ENCODE peak calls at places on chromosomes 11 and 22, in four cellular contexts. One of them, this sample, is unnamed.

GRCh38 chr22:19385221-19385906 is 46.2 kb downstream of the HIRA start:
- DNase-seq in ELR: no peak
- DNase-seq in H54: no peak
- DNase-seq in AG04450: no peak
- DNase-seq in this sample: no peak

GRCh38 chr22:31829505-31829904 is 75.7 kb downstream of the DEPDC5 start:
- DNase-seq in ELR: peak
- DNase-seq in H54: peak
- DNase-seq in AG04450: peak
- DNase-seq in this sample: peak

GRCh38 chr11:67284811-67285540 is 4.1 kb upstream of the ANKRD13D start:
- DNase-seq in AG04450: no peak
- DNase-seq in ELR: no peak
- DNase-seq in H54: no peak
- DNase-seq in this sample: no peak

GRCh38 chr22:34973926-34974325 is 92.0 kb upstream of the ISX start:
- DNase-seq in AG04450: no peak
- DNase-seq in ELR: no peak
- DNase-seq in H54: no peak
- DNase-seq in this sample: no peak

GRCh38 chr22:43796567-43796966 is 15.5 kb downstream of the EFCAB6 start:
- DNase-seq in H54: no peak
- DNase-seq in AG04450: peak
- DNase-seq in ELR: peak
- DNase-seq in this sample: peak

GRCh38 chr11:99098751-99099150 is 78.0 kb downstream of the CNTN5 start:
- DNase-seq in AG04450: no peak
- DNase-seq in H54: no peak
- DNase-seq in ELR: no peak
- DNase-seq in this sample: no peak

GRCh38 chr22:49530671-49531532 is 296.8 kb downstream of the BRD1 start:
- DNase-seq in AG04450: no peak
- DNase-seq in ELR: no peak
- DNase-seq in H54: no peak
- DNase-seq in this sample: no peak

GRCh38 chr11:14980854-14981253 is 8.7 kb upstream of the CALCA start:
- DNase-seq in ELR: peak
- DNase-seq in H54: peak
- DNase-seq in AG04450: no peak
- DNase-seq in this sample: no peak

This sample was measured in fibroblast of the conjunctiva.